ENCODE peak calls at places on chromosomes 13 and 19, in eight cellular contexts. One of them, this sample, is unnamed.

GRCh38 chr19:16180611-16181010 is 4.6 kb upstream of the FAM32A start:
- DNase-seq in H9: no peak
- DNase-seq in IMR-90: peak; percentile 86
- DNase-seq in neural crest cell: no peak
- DNase-seq in nephron progenitor cell: no peak
- DNase-seq in HFFc6: peak; percentile 70
- DNase-seq in omental fat pad: no peak
- DNase-seq in tibial artery: no peak
- DNase-seq in this sample: no peak

GRCh38 chr19:4477034-4477801 is 5.1 kb downstream of the HDGFL2 start:
- DNase-seq in neural crest cell: no peak
- DNase-seq in IMR-90: no peak
- DNase-seq in omental fat pad: no peak
- DNase-seq in HFFc6: no peak
- DNase-seq in nephron progenitor cell: no peak
- DNase-seq in H9: no peak
- DNase-seq in tibial artery: no peak
- DNase-seq in this sample: no peak

GRCh38 chr19:47713046-47714021 is at the start of gene EHD2:
- DNase-seq in nephron progenitor cell: peak; percentile 61
- DNase-seq in neural crest cell: peak; percentile 32
- DNase-seq in omental fat pad: peak; percentile 40
- DNase-seq in IMR-90: peak; percentile 76
- DNase-seq in tibial artery: peak; percentile 61
- DNase-seq in H9: peak; percentile 64
- DNase-seq in HFFc6: peak; percentile 60
- DNase-seq in this sample: peak; percentile 81

GRCh38 chr19:57559404-57560025 is at the start of gene ZNF550:
- DNase-seq in nephron progenitor cell: peak; percentile 85
- DNase-seq in H9: peak; percentile 84
- DNase-seq in tibial artery: peak; percentile 89
- DNase-seq in omental fat pad: peak; percentile 84
- DNase-seq in HFFc6: peak; percentile 87
- DNase-seq in IMR-90: peak; percentile 83
- DNase-seq in neural crest cell: peak; percentile 79
- DNase-seq in this sample: peak; percentile 89

GRCh38 chr19:55224038-55224665 is 4.4 kb downstream of the TMEM86B start:
- DNase-seq in H9: peak; percentile 24
- DNase-seq in tibial artery: no peak
- DNase-seq in omental fat pad: no peak
- DNase-seq in HFFc6: no peak
- DNase-seq in nephron progenitor cell: no peak
- DNase-seq in IMR-90: no peak
- DNase-seq in neural crest cell: no peak
- DNase-seq in this sample: no peak

GRCh38 chr19:49851456-49852259 is 699 bp downstream of the PTOV1 start:
- DNase-seq in neural crest cell: no peak
- DNase-seq in tibial artery: no peak
- DNase-seq in nephron progenitor cell: peak; percentile 72
- DNase-seq in HFFc6: no peak
- DNase-seq in omental fat pad: no peak
- DNase-seq in IMR-90: no peak
- DNase-seq in H9: peak; percentile 82
- DNase-seq in this sample: no peak

GRCh38 chr19:50669319-50670101 is 20.3 kb downstream of the C19orf81 start:
- DNase-seq in H9: no peak
- DNase-seq in tibial artery: no peak
- DNase-seq in HFFc6: no peak
- DNase-seq in omental fat pad: no peak
- DNase-seq in IMR-90: peak; percentile 15
- DNase-seq in neural crest cell: peak; percentile 51
- DNase-seq in nephron progenitor cell: peak; percentile 69
- DNase-seq in this sample: peak; percentile 27

GRCh38 chr13:75197803-75198202 is 284.2 kb downstream of the TBC1D4 start:
- DNase-seq in IMR-90: no peak
- DNase-seq in H9: no peak
- DNase-seq in HFFc6: no peak
- DNase-seq in neural crest cell: no peak
- DNase-seq in omental fat pad: no peak
- DNase-seq in tibial artery: no peak
- DNase-seq in nephron progenitor cell: no peak
- DNase-seq in this sample: no peak

GRCh38 chr19:15331419-15332310 is 674 bp downstream of the BRD4 start:
- DNase-seq in HFFc6: no peak
- DNase-seq in H9: peak; percentile 39
- DNase-seq in neural crest cell: peak; percentile 10
- DNase-seq in omental fat pad: peak; percentile 38
- DNase-seq in tibial artery: peak; percentile 35
- DNase-seq in IMR-90: no peak
- DNase-seq in nephron progenitor cell: peak; percentile 57
- DNase-seq in this sample: peak; percentile 65

GRCh38 chr13:103948477-103948876 is 882.3 kb upstream of the SLC10A2 start:
- DNase-seq in omental fat pad: no peak
- DNase-seq in nephron progenitor cell: no peak
- DNase-seq in HFFc6: no peak
- DNase-seq in tibial artery: no peak
- DNase-seq in H9: no peak
- DNase-seq in neural crest cell: no peak
- DNase-seq in IMR-90: no peak
- DNase-seq in this sample: no peak

GRCh38 chr13:101835920-101836319 is 383.4 kb downstream of the ITGBL1 start:
- DNase-seq in neural crest cell: no peak
- DNase-seq in H9: no peak
- DNase-seq in IMR-90: no peak
- DNase-seq in tibial artery: no peak
- DNase-seq in nephron progenitor cell: no peak
- DNase-seq in omental fat pad: no peak
- DNase-seq in HFFc6: no peak
- DNase-seq in this sample: no peak

GRCh38 chr19:18589380-18590272 is 1.0 kb downstream of the REX1BD start:
- DNase-seq in tibial artery: peak; percentile 72
- DNase-seq in neural crest cell: peak; percentile 62
- DNase-seq in omental fat pad: no peak
- DNase-seq in IMR-90: peak; percentile 55
- DNase-seq in H9: peak; percentile 93
- DNase-seq in HFFc6: peak; percentile 54
- DNase-seq in nephron progenitor cell: peak; percentile 75
- DNase-seq in this sample: peak; percentile 75

GRCh38 chr13:102191951-102192461 is 209.8 kb downstream of the FGF14 start:
- DNase-seq in IMR-90: peak; percentile 62
- DNase-seq in omental fat pad: no peak
- DNase-seq in H9: no peak
- DNase-seq in nephron progenitor cell: no peak
- DNase-seq in tibial artery: peak; percentile 33
- DNase-seq in neural crest cell: no peak
- DNase-seq in HFFc6: no peak
- DNase-seq in this sample: peak; percentile 3

GRCh38 chr19:12293771-12294307 is 844 bp downstream of the ZNF44 start:
- DNase-seq in HFFc6: peak; percentile 62
- DNase-seq in nephron progenitor cell: peak; percentile 64
- DNase-seq in omental fat pad: peak; percentile 34
- DNase-seq in IMR-90: peak; percentile 46
- DNase-seq in tibial artery: peak; percentile 73
- DNase-seq in neural crest cell: peak; percentile 29
- DNase-seq in H9: peak; percentile 74
- DNase-seq in this sample: peak; percentile 74

GRCh38 chr19:12789098-12789903 is 2.0 kb upstream of the JUNB start:
- DNase-seq in IMR-90: peak; percentile 18
- DNase-seq in tibial artery: no peak
- DNase-seq in omental fat pad: no peak
- DNase-seq in HFFc6: no peak
- DNase-seq in H9: no peak
- DNase-seq in nephron progenitor cell: no peak
- DNase-seq in neural crest cell: no peak
- DNase-seq in this sample: peak; percentile 63

GRCh38 chr13:36725936-36726335 is 52.1 kb downstream of the SERTM1 start:
- DNase-seq in H9: no peak
- DNase-seq in neural crest cell: no peak
- DNase-seq in tibial artery: no peak
- DNase-seq in IMR-90: no peak
- DNase-seq in omental fat pad: no peak
- DNase-seq in nephron progenitor cell: no peak
- DNase-seq in HFFc6: no peak
- DNase-seq in this sample: no peak

GRCh38 chr19:28307963-28308362 is 905.0 kb downstream of the UQCRFS1 start:
- DNase-seq in H9: no peak
- DNase-seq in neural crest cell: no peak
- DNase-seq in nephron progenitor cell: no peak
- DNase-seq in HFFc6: no peak
- DNase-seq in tibial artery: no peak
- DNase-seq in omental fat pad: no peak
- DNase-seq in IMR-90: no peak
- DNase-seq in this sample: no peak

DNA sequence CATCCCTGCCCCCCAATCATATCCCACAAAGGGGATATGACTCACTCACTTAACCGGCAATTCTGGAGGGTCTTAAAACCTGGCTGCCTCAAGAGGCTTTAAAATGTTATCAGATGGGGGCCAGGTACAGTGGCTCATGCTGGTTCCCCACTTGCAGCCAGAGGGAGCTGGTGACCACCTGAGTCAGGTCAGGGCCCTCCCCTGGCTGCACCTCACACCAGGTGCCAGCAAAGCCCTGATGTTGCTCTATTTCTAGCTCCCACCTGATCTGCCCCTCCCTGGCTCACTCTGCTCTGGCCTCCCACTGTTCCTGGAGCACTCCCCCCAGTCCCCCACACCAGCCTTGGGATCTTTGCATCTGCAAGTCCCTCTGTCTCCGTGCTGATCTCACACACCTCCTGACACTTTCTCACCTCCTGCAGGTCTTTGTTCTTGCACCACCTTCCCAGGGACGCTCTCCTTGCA is 14.2 kb downstream of the HPN start:
- DNase-seq in IMR-90: no peak
- DNase-seq in nephron progenitor cell: no peak
- DNase-seq in neural crest cell: no peak
- DNase-seq in tibial artery: no peak
- DNase-seq in HFFc6: no peak
- DNase-seq in H9: peak; percentile 94
- DNase-seq in omental fat pad: no peak
- DNase-seq in this sample: peak; percentile 34
- TF ChIP-seq CTCF in IMR-90: no peak
- TF ChIP-seq CTCF in nephron progenitor cell: peak; percentile 34
- TF ChIP-seq CTCF in neural crest cell: no peak
- TF ChIP-seq CTCF in tibial artery: no peak
- TF ChIP-seq CTCF in HFFc6: peak; percentile 31
- TF ChIP-seq CTCF in H9: peak; percentile 84
- TF ChIP-seq CTCF in omental fat pad: no peak
- TF ChIP-seq CTCF in this sample: peak; percentile 21

GRCh38 chr19:17581211-17581874 is 25.9 kb downstream of the COLGALT1 start:
- DNase-seq in nephron progenitor cell: no peak
- DNase-seq in H9: no peak
- DNase-seq in IMR-90: no peak
- DNase-seq in tibial artery: no peak
- DNase-seq in omental fat pad: no peak
- DNase-seq in neural crest cell: no peak
- DNase-seq in HFFc6: no peak
- DNase-seq in this sample: no peak

GRCh38 chr19:17577698-17578097 is 22.2 kb downstream of the COLGALT1 start:
- DNase-seq in neural crest cell: no peak
- DNase-seq in omental fat pad: no peak
- DNase-seq in H9: peak; percentile 55
- DNase-seq in nephron progenitor cell: no peak
- DNase-seq in IMR-90: no peak
- DNase-seq in tibial artery: no peak
- DNase-seq in HFFc6: no peak
- DNase-seq in this sample: no peak

GRCh38 chr19:17582613-17583012 is 27.2 kb downstream of the COLGALT1 start:
- DNase-seq in H9: no peak
- DNase-seq in neural crest cell: no peak
- DNase-seq in omental fat pad: no peak
- DNase-seq in nephron progenitor cell: no peak
- DNase-seq in IMR-90: no peak
- DNase-seq in HFFc6: no peak
- DNase-seq in tibial artery: no peak
- DNase-seq in this sample: no peak

GRCh38 chr19:17579523-17580244 is 24.2 kb downstream of the COLGALT1 start:
- DNase-seq in neural crest cell: peak; percentile 55
- DNase-seq in tibial artery: peak; percentile 51
- DNase-seq in IMR-90: peak; percentile 26
- DNase-seq in HFFc6: peak; percentile 23
- DNase-seq in H9: peak; percentile 98
- DNase-seq in nephron progenitor cell: peak; percentile 78
- DNase-seq in omental fat pad: no peak
- DNase-seq in this sample: peak; percentile 94

GRCh38 chr19:17580470-17581000 is 25.1 kb downstream of the COLGALT1 start:
- DNase-seq in omental fat pad: no peak
- DNase-seq in HFFc6: no peak
- DNase-seq in neural crest cell: no peak
- DNase-seq in tibial artery: no peak
- DNase-seq in nephron progenitor cell: no peak
- DNase-seq in IMR-90: no peak
- DNase-seq in H9: peak; percentile 52
- DNase-seq in this sample: no peak
- TF ChIP-seq CTCF in omental fat pad: no peak
- TF ChIP-seq CTCF in HFFc6: peak; percentile 27
- TF ChIP-seq CTCF in neural crest cell: no peak
- TF ChIP-seq CTCF in tibial artery: no peak
- TF ChIP-seq CTCF in nephron progenitor cell: no peak
- TF ChIP-seq CTCF in IMR-90: no peak
- TF ChIP-seq CTCF in H9: peak; percentile 37
- TF ChIP-seq CTCF in this sample: no peak

DNA sequence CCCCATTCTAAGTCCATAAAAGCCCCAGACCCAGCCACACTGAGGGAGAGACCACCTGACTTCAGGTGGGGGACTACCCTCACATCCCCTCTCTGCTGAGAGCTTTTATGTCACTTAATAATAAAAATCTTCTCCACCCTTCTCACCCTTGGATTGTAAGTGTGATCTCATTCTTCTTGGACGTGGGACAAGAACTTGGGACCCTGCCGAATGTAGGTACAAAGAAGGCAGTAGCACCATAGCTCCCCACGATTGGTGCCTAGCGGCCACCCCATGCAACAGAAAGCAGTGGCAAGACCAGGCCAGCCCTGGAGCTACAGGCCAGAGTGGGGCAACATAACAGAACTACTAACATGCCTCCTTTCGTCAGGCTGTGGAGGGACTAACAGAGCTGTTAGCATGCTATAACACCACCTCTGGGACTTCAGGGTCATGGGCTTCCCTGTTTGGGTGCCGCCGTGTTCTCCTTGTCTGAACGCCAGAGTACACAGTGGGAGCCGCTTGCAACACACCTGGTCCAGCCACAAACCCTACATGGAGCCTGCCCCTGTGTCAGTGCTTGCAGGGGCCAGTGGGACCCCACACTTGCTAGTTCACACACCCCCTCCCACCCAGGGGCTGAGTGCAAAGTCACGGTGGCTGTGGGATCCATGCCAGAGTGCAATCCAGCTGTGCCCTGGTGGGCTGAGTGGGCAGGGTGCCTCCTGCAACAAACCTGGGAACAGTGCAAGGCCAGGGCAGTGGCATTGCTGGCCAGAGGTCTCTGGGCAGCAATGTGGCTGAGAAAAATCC is 5.2 kb upstream of the FBXO17 start:
- DNase-seq in IMR-90: no peak
- DNase-seq in omental fat pad: no peak
- DNase-seq in neural crest cell: no peak
- DNase-seq in nephron progenitor cell: no peak
- DNase-seq in H9: no peak
- DNase-seq in HFFc6: no peak
- DNase-seq in tibial artery: no peak
- DNase-seq in this sample: no peak
- TF ChIP-seq CTCF in IMR-90: no peak
- TF ChIP-seq CTCF in omental fat pad: no peak
- TF ChIP-seq CTCF in neural crest cell: no peak
- TF ChIP-seq CTCF in nephron progenitor cell: no peak
- TF ChIP-seq CTCF in H9: no peak
- TF ChIP-seq CTCF in HFFc6: no peak
- TF ChIP-seq CTCF in tibial artery: no peak
- TF ChIP-seq CTCF in this sample: no peak

GRCh38 chr13:110415669-110416068 is 108.6 kb downstream of the COL4A2 start:
- DNase-seq in H9: peak; percentile 61
- DNase-seq in HFFc6: no peak
- DNase-seq in nephron progenitor cell: no peak
- DNase-seq in IMR-90: peak; percentile 24
- DNase-seq in neural crest cell: no peak
- DNase-seq in omental fat pad: no peak
- DNase-seq in tibial artery: no peak
- DNase-seq in this sample: peak; percentile 96
- TF ChIP-seq CTCF in H9: peak; percentile 31
- TF ChIP-seq CTCF in HFFc6: no peak
- TF ChIP-seq CTCF in nephron progenitor cell: no peak
- TF ChIP-seq CTCF in IMR-90: no peak
- TF ChIP-seq CTCF in neural crest cell: no peak
- TF ChIP-seq CTCF in omental fat pad: no peak
- TF ChIP-seq CTCF in tibial artery: no peak
- TF ChIP-seq CTCF in this sample: no peak

This sample was measured in MCF 10A.